ENCODE peak calls at places on chromosome 10, in four cellular contexts. K, V, W and L are unnamed samples.

GRCh38 chr10:101759354-101760247 is 16.3 kb downstream of the FGF8 start:
- DNase-seq in W (no peak), V (no peak), K (no peak), L (no peak)

GRCh38 chr10:91206427-91206826 is 14.0 kb upstream of the PCGF5 start:
- DNase-seq in V (no peak), W (peak), K (no peak), L (no peak)

GRCh38 chr10:76874896-76875295 is 762.7 kb downstream of the KCNMA1 start:
- DNase-seq in W (no peak), K (no peak), V (no peak), L (no peak)

GRCh38 chr10:122192142-122192541 is 79.0 kb upstream of the BTBD16 start:
- DNase-seq in W (peak), V (no peak), K (no peak), L (no peak)

GRCh38 chr10:69407621-69408301 is 9.0 kb downstream of the TACR2 start:
- DNase-seq in V (no peak), W (peak), K (no peak), L (no peak)

GRCh38 chr10:70537398-70538194 is 59.0 kb downstream of the PALD1 start:
- DNase-seq in V (no peak), K (no peak), W (no peak), L (no peak)

GRCh38 chr10:48976208-48976607 is 36.6 kb upstream of the LRRC18 start:
- DNase-seq in V (no peak), K (no peak), W (peak), L (no peak)

GRCh38 chr10:116168329-116168728 is 104.7 kb downstream of the GFRA1 start:
- DNase-seq in K (no peak), V (no peak), W (no peak), L (no peak)

GRCh38 chr10:111983970-111984525 is 199.5 kb downstream of the GPAM start:
- DNase-seq in V (no peak), K (no peak), W (no peak), L (no peak)

GRCh38 chr10:64635906-64636305 is 1114.7 kb downstream of the REEP3 start:
- DNase-seq in W (no peak), K (no peak), V (no peak), L (no peak)

GRCh38 chr10:130337696-130338587 is 201.8 kb downstream of the GLRX3 start:
- DNase-seq in K (no peak), W (no peak), V (no peak), L (no peak)

GRCh38 chr10:13162013-13162364 is 631 bp downstream of the MCM10 start:
- DNase-seq in V (no peak), K (no peak), W (no peak), L (no peak)

GRCh38 chr10:69383485-69384089 is 33.1 kb downstream of the TACR2 start:
- DNase-seq in K (no peak), V (peak), W (no peak), L (no peak)

GRCh38 chr10:114684085-114684821 is 26.2 kb upstream of the ABLIM1 start:
- DNase-seq in K (no peak), W (no peak), V (no peak), L (no peak)

GRCh38 chr10:90787906-90788491 is 69.8 kb downstream of the HTR7 start:
- DNase-seq in V (no peak), W (peak), K (no peak), L (no peak)

GRCh38 chr10:93180402-93181040 is 106.8 kb downstream of the CYP26A1 start:
- DNase-seq in W (no peak), K (peak), V (no peak), L (peak)

GRCh38 chr10:110378019-110378418 is 73.3 kb upstream of the SMNDC1 start:
- DNase-seq in V (no peak), K (no peak), W (no peak), L (no peak)

GRCh38 chr10:29636178-29636577 is 1.4 kb upstream of the SVIL start:
- DNase-seq in K (no peak), V (no peak), W (peak), L (peak)

GRCh38 chr10:44195120-44196007 is 189.5 kb downstream of the CXCL12 start:
- DNase-seq in K (peak), V (peak), W (peak), L (peak)

GRCh38 chr10:36036137-36036536 is 394.0 kb upstream of the FZD8 start:
- DNase-seq in V (no peak), W (no peak), K (no peak), L (no peak)

GRCh38 chr10:79463578-79464496 is 18.4 kb upstream of the ZCCHC24 start:
- DNase-seq in W (peak), V (no peak), K (no peak), L (no peak)

GRCh38 chr10:5498791-5499492 is 428 bp downstream of the CALML5 start:
- DNase-seq in W (no peak), K (no peak), V (no peak), L (no peak)

GRCh38 chr10:79331709-79332108 is 15.6 kb upstream of the PPIF start:
- DNase-seq in V (peak), W (peak), K (no peak), L (no peak)

GRCh38 chr10:86851329-86852207 is 95.1 kb downstream of the BMPR1A start:
- DNase-seq in K (no peak), W (no peak), V (peak), L (no peak)

GRCh38 chr10:58579011-58579655 is 66.5 kb downstream of the BICC1 start:
- DNase-seq in K (no peak), W (no peak), V (no peak), L (no peak)

GRCh38 chr10:13839430-13839986 is 252.7 kb downstream of the PRPF18 start:
- DNase-seq in K (no peak), W (no peak), V (peak), L (peak)

GRCh38 chr10:114551310-114551972 is 106.6 kb downstream of the ABLIM1 start:
- DNase-seq in V (no peak), K (no peak), W (no peak), L (no peak)

GRCh38 chr10:18071591-18071990 is 68.6 kb upstream of the CACNB2 start:
- DNase-seq in W (no peak), K (no peak), V (no peak), L (no peak)

GRCh38 chr10:93376372-93377296 is 105.5 kb downstream of the MYOF start:
- DNase-seq in K (peak), W (peak), V (peak), L (peak)

GRCh38 chr10:110634527-110635209 is 9.5 kb upstream of the RBM20 start:
- DNase-seq in K (no peak), W (no peak), V (no peak), L (no peak)

GRCh38 chr10:98460837-98461499 is 14.2 kb upstream of the HPS1 start:
- DNase-seq in K (no peak), W (peak), V (peak), L (peak)

GRCh38 chr10:62724465-62724864 is 80.1 kb upstream of the ADO start:
- DNase-seq in K (no peak), V (no peak), W (no peak), L (no peak)

GRCh38 chr10:75678527-75678926 is 247.1 kb downstream of the LRMDA start:
- DNase-seq in K (no peak), V (no peak), W (no peak), L (no peak)

GRCh38 chr10:13340626-13341370 is 7.3 kb downstream of the SEPHS1 start:
- DNase-seq in V (no peak), W (no peak), K (no peak), L (no peak)

GRCh38 chr10:43682956-43683355 is 34.3 kb upstream of the ZNF32 start:
- DNase-seq in W (no peak), K (no peak), V (no peak), L (no peak)

GRCh38 chr10:89662596-89662995 is 17.6 kb upstream of the PANK1 start:
- DNase-seq in K (no peak), V (no peak), W (no peak), L (no peak)

GRCh38 chr10:89664206-89664605 is 19.2 kb upstream of the PANK1 start:
- DNase-seq in W (no peak), V (no peak), K (no peak), L (no peak)

GRCh38 chr10:89663144-89663543 is 18.1 kb upstream of the PANK1 start:
- DNase-seq in K (no peak), V (no peak), W (no peak), L (no peak)

GRCh38 chr10:89666138-89666537 is 21.1 kb upstream of the PANK1 start:
- DNase-seq in K (no peak), W (no peak), V (no peak), L (no peak)

GRCh38 chr10:89665302-89665701 is 20.3 kb upstream of the PANK1 start:
- DNase-seq in V (no peak), W (no peak), K (no peak), L (no peak)
- TF ChIP-seq CTCF in V (no peak), W (no peak), K (no peak), L (no peak)

DNA sequence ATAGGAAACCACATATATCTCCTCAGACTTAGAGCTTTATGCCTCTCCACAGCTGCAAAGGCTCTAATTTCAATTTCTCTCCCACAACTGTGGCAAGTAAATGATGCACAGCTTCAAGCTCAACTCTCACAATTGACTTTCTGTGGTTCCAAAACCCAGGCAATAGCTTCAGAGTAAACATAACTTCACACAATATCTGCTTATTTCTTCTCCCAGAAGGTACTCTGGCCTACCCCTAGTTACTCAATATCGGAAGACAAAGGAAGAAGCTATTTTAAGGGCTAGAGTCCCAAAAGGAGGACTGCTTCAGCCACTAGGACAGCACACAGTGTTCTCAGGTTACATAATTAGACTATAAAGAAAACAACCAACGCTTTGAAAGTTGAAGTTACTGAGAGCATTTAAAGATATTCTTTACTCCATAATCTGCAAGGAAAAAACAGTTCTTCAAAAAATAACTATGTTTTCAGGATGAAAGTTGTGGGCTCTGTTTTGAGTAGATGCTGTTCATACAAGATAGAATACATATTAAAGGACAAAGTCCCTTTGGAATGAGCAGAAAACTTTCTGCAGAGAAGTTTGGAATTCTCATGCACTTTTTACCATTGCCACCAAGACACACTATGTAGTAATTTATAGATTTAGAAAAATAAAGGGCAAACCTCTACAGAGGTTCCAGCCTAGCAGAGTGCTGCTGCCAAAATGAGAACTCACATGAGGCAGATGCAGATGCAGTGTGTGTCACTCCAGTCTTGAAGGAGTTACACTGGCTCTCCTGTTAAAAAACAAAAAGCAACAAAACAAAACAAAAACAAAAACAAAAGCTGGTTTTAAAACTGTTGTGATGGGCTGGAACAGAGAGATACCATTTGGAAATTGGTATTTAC is 81.8 kb downstream of the NT5C2 start:
- DNase-seq in W (peak), V (no peak), K (no peak), L (peak)
- TF ChIP-seq CTCF in W (no peak), V (no peak), K (no peak), L (no peak)

GRCh38 chr10:68235111-68235510 is 3.2 kb upstream of the ATOH7 start:
- DNase-seq in K (no peak), V (no peak), W (no peak), L (no peak)

GRCh38 chr10:68231916-68232315 is at the start of gene ATOH7:
- DNase-seq in K (no peak), W (no peak), V (no peak), L (no peak)

GRCh38 chr10:68233045-68233444 is 1.1 kb upstream of the ATOH7 start:
- DNase-seq in K (no peak), V (no peak), W (no peak), L (no peak)

GRCh38 chr10:68230268-68230667 is 1.6 kb downstream of the ATOH7 start:
- DNase-seq in W (no peak), K (no peak), V (no peak), L (no peak)

GRCh38 chr10:68231106-68231901 is 609 bp downstream of the ATOH7 start:
- DNase-seq in K (no peak), V (no peak), W (peak), L (peak)
- TF ChIP-seq CTCF in K (no peak), V (no peak), W (peak), L (no peak)

GRCh38 chr10:22810643-22811254 is 96.4 kb upstream of the PIP4K2A start:
- DNase-seq in V (no peak), W (no peak), K (no peak), L (no peak)

GRCh38 chr10:22807238-22807637 is 92.9 kb upstream of the PIP4K2A start:
- DNase-seq in K (no peak), W (no peak), V (no peak), L (no peak)

GRCh38 chr10:22801759-22802158 is 87.4 kb upstream of the PIP4K2A start:
- DNase-seq in K (no peak), W (no peak), V (no peak), L (no peak)

GRCh38 chr10:22803201-22803895 is 89.0 kb upstream of the PIP4K2A start:
- DNase-seq in V (no peak), K (no peak), W (no peak), L (peak)

GRCh38 chr10:22805304-22805703 is 90.9 kb upstream of the PIP4K2A start:
- DNase-seq in V (no peak), K (no peak), W (no peak), L (peak)
- TF ChIP-seq CTCF in V (peak), K (peak), W (no peak), L (no peak)

DNA sequence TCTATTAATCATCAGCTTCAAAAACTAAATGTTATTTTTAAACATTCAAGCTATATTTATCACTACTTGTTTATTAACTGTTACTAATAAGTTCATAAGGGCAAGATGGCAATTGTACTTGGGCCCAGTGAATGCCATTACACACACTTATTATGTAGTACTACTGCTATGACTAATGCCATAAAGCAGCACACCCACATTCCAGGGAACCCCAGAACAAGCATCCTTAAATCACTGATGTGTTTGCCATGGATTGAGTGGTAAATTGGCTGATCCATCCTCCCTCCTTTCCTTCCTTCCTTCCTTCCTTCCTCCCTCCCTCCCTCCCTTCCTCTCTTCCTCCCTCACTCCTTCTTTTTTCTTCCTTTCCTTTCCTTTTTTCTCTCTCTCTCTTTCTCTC is 37.4 kb upstream of the RSU1 start:
- DNase-seq in K (no peak), V (no peak), W (no peak), L (no peak)
- TF ChIP-seq CTCF in K (no peak), V (no peak), W (no peak), L (no peak)

DNA sequence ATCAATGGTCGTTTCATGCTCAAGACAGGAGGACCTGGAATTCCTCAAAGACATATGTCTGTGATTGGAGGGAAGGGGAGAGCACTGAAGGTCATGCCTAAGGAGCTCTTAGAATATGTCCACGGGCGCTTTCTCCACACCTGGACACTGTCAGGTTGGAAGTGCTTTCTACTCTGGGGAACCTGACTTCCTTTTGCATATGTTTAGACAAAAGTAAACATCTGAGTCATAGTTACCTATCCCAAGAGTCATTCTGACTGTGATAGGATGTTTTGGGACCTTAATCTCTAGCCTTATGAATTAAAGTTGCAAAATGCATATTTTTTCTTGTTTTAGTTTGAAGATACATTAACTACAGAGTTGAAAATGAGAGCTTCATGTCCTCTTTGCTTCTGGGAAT is 251.7 kb downstream of the KLF6 start:
- DNase-seq in W (no peak), V (no peak), K (no peak), L (no peak)
- TF ChIP-seq CTCF in W (no peak), V (no peak), K (no peak), L (no peak)